ENCODE peak calls at places on chromosomes 7 and 10, in five cellular contexts. One of them, this sample, is unnamed.

GRCh38 chr10:86662186-86663045 is 5.9 kb upstream of the LDB3 start:
- DNase-seq in SK-N-SH: no peak
- DNase-seq in upper lobe of left lung: no peak
- DNase-seq in suprapubic skin: no peak
- DNase-seq in A549: no peak
- DNase-seq in this sample: peak

GRCh38 chr7:12839508-12840153 is 152.2 kb downstream of the ARL4A start:
- DNase-seq in SK-N-SH: no peak
- DNase-seq in upper lobe of left lung: no peak
- DNase-seq in suprapubic skin: no peak
- DNase-seq in A549: no peak
- DNase-seq in this sample: no peak

GRCh38 chr7:95549818-95550529 is 46.3 kb downstream of the PDK4 start:
- DNase-seq in SK-N-SH: no peak
- DNase-seq in upper lobe of left lung: peak
- DNase-seq in suprapubic skin: peak
- DNase-seq in A549: peak
- DNase-seq in this sample: peak

GRCh38 chr7:41979834-41980307 is 257.1 kb downstream of the GLI3 start:
- DNase-seq in SK-N-SH: peak
- DNase-seq in upper lobe of left lung: no peak
- DNase-seq in suprapubic skin: no peak
- DNase-seq in A549: peak
- DNase-seq in this sample: no peak

GRCh38 chr10:132709471-132709951 is 76.4 kb downstream of the NKX6-2 start:
- DNase-seq in SK-N-SH: no peak
- DNase-seq in upper lobe of left lung: no peak
- DNase-seq in suprapubic skin: peak
- DNase-seq in A549: no peak
- DNase-seq in this sample: peak

GRCh38 chr10:72567421-72567820 is 58.5 kb downstream of the MICU1 start:
- DNase-seq in SK-N-SH: no peak
- DNase-seq in upper lobe of left lung: peak
- DNase-seq in suprapubic skin: no peak
- DNase-seq in A549: peak
- DNase-seq in this sample: no peak

GRCh38 chr7:12291870-12292269 is 80.8 kb downstream of the TMEM106B start:
- DNase-seq in SK-N-SH: no peak
- DNase-seq in upper lobe of left lung: no peak
- DNase-seq in suprapubic skin: no peak
- DNase-seq in A549: peak
- DNase-seq in this sample: no peak

GRCh38 chr10:74888947-74889661 is 62.7 kb downstream of the KAT6B start:
- DNase-seq in SK-N-SH: no peak
- DNase-seq in upper lobe of left lung: no peak
- DNase-seq in suprapubic skin: no peak
- DNase-seq in A549: no peak
- DNase-seq in this sample: no peak

GRCh38 chr7:79304711-79305110 is 148.8 kb downstream of the MAGI2 start:
- DNase-seq in SK-N-SH: no peak
- DNase-seq in upper lobe of left lung: no peak
- DNase-seq in suprapubic skin: no peak
- DNase-seq in A549: no peak
- DNase-seq in this sample: no peak

GRCh38 chr10:68301790-68302502 is 29.9 kb upstream of the HNRNPH3 start:
- DNase-seq in SK-N-SH: peak
- DNase-seq in upper lobe of left lung: no peak
- DNase-seq in suprapubic skin: no peak
- DNase-seq in A549: peak
- DNase-seq in this sample: no peak

GRCh38 chr10:28294809-28295208 is 8.1 kb downstream of the MPP7 start:
- DNase-seq in SK-N-SH: no peak
- DNase-seq in upper lobe of left lung: no peak
- DNase-seq in suprapubic skin: no peak
- DNase-seq in A549: no peak
- DNase-seq in this sample: no peak

GRCh38 chr10:50550291-50550839 is 73.4 kb downstream of the SGMS1 start:
- DNase-seq in SK-N-SH: no peak
- DNase-seq in upper lobe of left lung: no peak
- DNase-seq in suprapubic skin: no peak
- DNase-seq in A549: no peak
- DNase-seq in this sample: no peak

GRCh38 chr7:98860069-98860468 is 9.7 kb downstream of the TMEM130 start:
- DNase-seq in SK-N-SH: peak
- DNase-seq in upper lobe of left lung: no peak
- DNase-seq in suprapubic skin: no peak
- DNase-seq in A549: no peak
- DNase-seq in this sample: no peak

GRCh38 chr10:5040010-5040635 is 36.5 kb upstream of the AKR1C2 start:
- DNase-seq in SK-N-SH: no peak
- DNase-seq in upper lobe of left lung: no peak
- DNase-seq in suprapubic skin: no peak
- DNase-seq in A549: peak
- DNase-seq in this sample: no peak

GRCh38 chr10:126841341-126841902 is 63.8 kb upstream of the DOCK1 start:
- DNase-seq in SK-N-SH: no peak
- DNase-seq in upper lobe of left lung: no peak
- DNase-seq in suprapubic skin: no peak
- DNase-seq in A549: no peak
- DNase-seq in this sample: no peak

GRCh38 chr10:104546756-104547155 is 94.3 kb upstream of the SORCS3 start:
- DNase-seq in SK-N-SH: no peak
- DNase-seq in upper lobe of left lung: no peak
- DNase-seq in suprapubic skin: no peak
- DNase-seq in A549: peak
- DNase-seq in this sample: no peak

GRCh38 chr10:102814873-102815661 is 22.1 kb downstream of the CYP17A1 start:
- DNase-seq in SK-N-SH: peak
- DNase-seq in upper lobe of left lung: peak
- DNase-seq in suprapubic skin: peak
- DNase-seq in A549: no peak
- DNase-seq in this sample: peak

GRCh38 chr7:136857573-136857972 is 10.9 kb upstream of the CHRM2 start:
- DNase-seq in SK-N-SH: no peak
- DNase-seq in upper lobe of left lung: no peak
- DNase-seq in suprapubic skin: no peak
- DNase-seq in A549: no peak
- DNase-seq in this sample: no peak

GRCh38 chr7:76403780-76404494 is 5.6 kb downstream of the SSC4D start:
- DNase-seq in SK-N-SH: no peak
- DNase-seq in upper lobe of left lung: peak
- DNase-seq in suprapubic skin: no peak
- DNase-seq in A549: no peak
- DNase-seq in this sample: no peak

GRCh38 chr7:83005410-83005809 is 157.3 kb downstream of the PCLO start:
- DNase-seq in SK-N-SH: no peak
- DNase-seq in upper lobe of left lung: no peak
- DNase-seq in suprapubic skin: no peak
- DNase-seq in A549: peak
- DNase-seq in this sample: no peak

GRCh38 chr7:48025630-48026029 is 3.3 kb downstream of the SUN3 start:
- DNase-seq in SK-N-SH: no peak
- DNase-seq in upper lobe of left lung: no peak
- DNase-seq in suprapubic skin: no peak
- DNase-seq in A549: peak
- DNase-seq in this sample: no peak

GRCh38 chr10:79295593-79295992 is 51.7 kb upstream of the PPIF start:
- DNase-seq in SK-N-SH: no peak
- DNase-seq in upper lobe of left lung: peak
- DNase-seq in suprapubic skin: no peak
- DNase-seq in A549: no peak
- DNase-seq in this sample: no peak

GRCh38 chr7:128105228-128106022 is 74.2 kb upstream of the LRRC4 start:
- DNase-seq in SK-N-SH: no peak
- DNase-seq in upper lobe of left lung: no peak
- DNase-seq in suprapubic skin: no peak
- DNase-seq in A549: no peak
- DNase-seq in this sample: peak

GRCh38 chr10:117860823-117861222 is 185.9 kb downstream of the RAB11FIP2 start:
- DNase-seq in SK-N-SH: peak
- DNase-seq in upper lobe of left lung: no peak
- DNase-seq in suprapubic skin: no peak
- DNase-seq in A549: peak
- DNase-seq in this sample: no peak

GRCh38 chr10:625335-625699 is 64.2 kb downstream of the DIP2C start:
- DNase-seq in SK-N-SH: peak
- DNase-seq in upper lobe of left lung: no peak
- DNase-seq in suprapubic skin: no peak
- DNase-seq in A549: no peak
- DNase-seq in this sample: no peak

GRCh38 chr10:46084321-46085165 is 38.5 kb upstream of the MSMB start:
- DNase-seq in SK-N-SH: no peak
- DNase-seq in upper lobe of left lung: no peak
- DNase-seq in suprapubic skin: no peak
- DNase-seq in A549: no peak
- DNase-seq in this sample: no peak

GRCh38 chr7:91324663-91325062 is 60.4 kb downstream of the FZD1 start:
- DNase-seq in SK-N-SH: no peak
- DNase-seq in upper lobe of left lung: no peak
- DNase-seq in suprapubic skin: no peak
- DNase-seq in A549: no peak
- DNase-seq in this sample: no peak

GRCh38 chr10:108445746-108446145 is 1281.2 kb upstream of the SORCS1 start:
- DNase-seq in SK-N-SH: no peak
- DNase-seq in upper lobe of left lung: no peak
- DNase-seq in suprapubic skin: no peak
- DNase-seq in A549: no peak
- DNase-seq in this sample: no peak

GRCh38 chr7:78388982-78389381 is 590.4 kb downstream of the PHTF2 start:
- DNase-seq in SK-N-SH: peak
- DNase-seq in upper lobe of left lung: no peak
- DNase-seq in suprapubic skin: no peak
- DNase-seq in A549: no peak
- DNase-seq in this sample: no peak

GRCh38 chr7:50400114-50400513 is 50.0 kb downstream of the FIGNL1 start:
- DNase-seq in SK-N-SH: peak
- DNase-seq in upper lobe of left lung: no peak
- DNase-seq in suprapubic skin: no peak
- DNase-seq in A549: no peak
- DNase-seq in this sample: no peak

GRCh38 chr7:26583094-26583493 is 281.3 kb downstream of the SKAP2 start:
- DNase-seq in SK-N-SH: no peak
- DNase-seq in upper lobe of left lung: no peak
- DNase-seq in suprapubic skin: no peak
- DNase-seq in A549: no peak
- DNase-seq in this sample: no peak

DNA sequence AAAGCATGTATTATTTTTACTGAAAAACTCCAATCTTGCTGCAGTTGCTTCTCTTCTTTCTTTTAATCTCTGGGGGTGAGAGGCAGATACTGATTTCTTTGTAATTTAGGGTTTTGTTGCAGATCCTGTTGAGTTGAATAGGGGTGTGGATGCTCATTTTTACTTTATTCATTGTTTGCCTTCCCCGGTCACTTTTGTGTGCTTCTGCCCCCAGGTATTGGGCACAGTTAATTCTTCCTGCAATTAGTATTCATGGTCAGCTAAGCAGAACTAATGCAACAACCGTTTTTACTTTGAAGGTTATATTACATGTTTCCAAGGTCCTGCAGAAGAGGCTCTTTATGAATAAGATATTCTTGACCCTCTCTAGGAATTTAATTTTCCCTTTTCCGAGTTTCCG is 96.4 kb downstream of the BUB3 start:
- DNase-seq in SK-N-SH: no peak
- DNase-seq in upper lobe of left lung: no peak
- DNase-seq in suprapubic skin: no peak
- DNase-seq in A549: no peak
- DNase-seq in this sample: no peak
- TF ChIP-seq EP300 in SK-N-SH: no peak
- TF ChIP-seq EP300 in upper lobe of left lung: no peak
- TF ChIP-seq EP300 in suprapubic skin: no peak
- TF ChIP-seq EP300 in A549: no peak
- TF ChIP-seq EP300 in this sample: no peak

GRCh38 chr10:12448729-12449391 is 99.5 kb downstream of the CAMK1D start:
- DNase-seq in SK-N-SH: no peak
- DNase-seq in upper lobe of left lung: peak
- DNase-seq in suprapubic skin: no peak
- DNase-seq in A549: peak
- DNase-seq in this sample: no peak
- TF ChIP-seq EP300 in SK-N-SH: peak
- TF ChIP-seq EP300 in upper lobe of left lung: no peak
- TF ChIP-seq EP300 in suprapubic skin: no peak
- TF ChIP-seq EP300 in A549: no peak
- TF ChIP-seq EP300 in this sample: no peak

GRCh38 chr7:2663960-2664359 is 24.0 kb upstream of the AMZ1 start:
- DNase-seq in SK-N-SH: no peak
- DNase-seq in upper lobe of left lung: no peak
- DNase-seq in suprapubic skin: no peak
- DNase-seq in A549: no peak
- DNase-seq in this sample: no peak

GRCh38 chr7:2662273-2663120 is 25.5 kb upstream of the AMZ1 start:
- DNase-seq in SK-N-SH: no peak
- DNase-seq in upper lobe of left lung: no peak
- DNase-seq in suprapubic skin: no peak
- DNase-seq in A549: no peak
- DNase-seq in this sample: no peak

GRCh38 chr7:2661602-2662272 is 26.3 kb upstream of the AMZ1 start:
- DNase-seq in SK-N-SH: peak
- DNase-seq in upper lobe of left lung: no peak
- DNase-seq in suprapubic skin: peak
- DNase-seq in A549: no peak
- DNase-seq in this sample: no peak

GRCh38 chr7:2665359-2665791 is 22.6 kb upstream of the AMZ1 start:
- DNase-seq in SK-N-SH: no peak
- DNase-seq in upper lobe of left lung: no peak
- DNase-seq in suprapubic skin: no peak
- DNase-seq in A549: no peak
- DNase-seq in this sample: no peak

DNA sequence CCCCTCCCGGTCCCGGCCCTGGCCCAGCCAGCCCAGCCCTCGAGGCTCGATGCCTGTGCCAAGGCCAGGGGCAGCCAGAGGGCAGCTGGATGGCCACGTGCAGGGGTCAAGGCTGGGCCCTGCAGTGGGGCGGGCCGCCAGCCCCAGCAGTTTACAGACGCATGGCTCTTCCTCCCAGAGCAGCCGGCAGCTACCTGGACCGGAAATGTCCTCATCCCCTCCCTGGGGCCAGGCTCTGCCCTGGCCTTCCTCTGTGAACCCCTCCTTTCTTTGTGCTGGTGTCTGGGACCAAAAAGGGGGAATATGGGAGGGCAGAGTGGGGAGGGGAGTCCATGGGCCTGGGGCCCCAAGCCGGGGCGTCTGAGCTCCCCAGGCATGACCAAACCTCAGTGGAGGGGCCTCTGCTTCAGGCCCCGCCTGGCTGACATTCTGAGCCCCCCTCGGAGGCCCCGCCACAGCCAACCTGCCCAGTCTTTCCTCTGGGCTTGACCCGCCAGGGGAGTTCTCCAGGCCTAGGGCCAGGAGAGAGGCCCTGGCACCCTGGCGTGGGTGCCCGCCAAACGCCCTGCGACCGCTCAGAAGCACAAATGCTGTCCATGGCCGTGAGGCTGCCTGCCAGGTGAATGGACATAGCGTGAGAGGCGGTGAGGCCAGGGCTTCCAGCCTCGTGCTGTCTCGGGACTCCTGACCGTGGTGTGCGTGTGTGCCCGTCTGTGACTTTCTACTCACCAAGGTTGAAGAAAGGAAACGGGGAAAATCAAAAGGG is 24.7 kb upstream of the AMZ1 start:
- DNase-seq in SK-N-SH: peak
- DNase-seq in upper lobe of left lung: no peak
- DNase-seq in suprapubic skin: peak
- DNase-seq in A549: no peak
- DNase-seq in this sample: peak
- TF ChIP-seq EP300 in SK-N-SH: no peak
- TF ChIP-seq EP300 in upper lobe of left lung: no peak
- TF ChIP-seq EP300 in suprapubic skin: no peak
- TF ChIP-seq EP300 in A549: no peak
- TF ChIP-seq EP300 in this sample: no peak

GRCh38 chr10:3803884-3804741 is 19.1 kb upstream of the KLF6 start:
- DNase-seq in SK-N-SH: no peak
- DNase-seq in upper lobe of left lung: no peak
- DNase-seq in suprapubic skin: no peak
- DNase-seq in A549: no peak
- DNase-seq in this sample: no peak
- TF ChIP-seq EP300 in SK-N-SH: no peak
- TF ChIP-seq EP300 in upper lobe of left lung: no peak
- TF ChIP-seq EP300 in suprapubic skin: no peak
- TF ChIP-seq EP300 in A549: no peak
- TF ChIP-seq EP300 in this sample: no peak